ENCODE peak calls at places on chromosomes 12 and 14, in ten cellular contexts. G is putamen; M is activated CD4-positive, alpha-beta T cell treated with anti-CD3 and anti-CD28 coated beads, Interleukin-2, amount 50 U/mL, for 1 hour; D is G401; E is T-helper 17 cell; N is heart left ventricle; C is T-helper 2 cell treated with Interferon-gamma antibody and Interleukin-4, amounts not matched to agents 5 μg/mL and 100 μg/mL, for 36 hours; I is cardiac septum; V is stimulated activated CD4-positive, alpha-beta T cell treated with anti-CD3 and anti-CD28 coated beads, Interleukin-2, amount 100 ng/mL, for 48 hours; Y is brain microvascular endothelial cell. O is an unnamed sample.
A peak's percentile ranks its signal among the peaks of the same experiment; 100 is the strongest.

GRCh38 chr12:29229937-29230336 is 80.9 kb downstream of the FAR2 start:
- DNase-seq in G (no peak), D (no peak), Y (no peak), N (no peak), M (no peak), E (no peak), I (no peak), C (no peak), V (no peak), O (no peak)

GRCh38 chr12:53602176-53602942 is 23.8 kb downstream of the ATF7 start:
- DNase-seq in D (peak; percentile 63), Y (no peak), E (no peak), I (no peak), N (no peak), G (no peak), M (no peak), C (no peak), V (no peak), O (no peak)

GRCh38 chr14:59688224-59689170 is 111.9 kb upstream of the CCDC175 start:
- DNase-seq in N (no peak), G (no peak), D (peak; percentile 72), M (no peak), Y (peak; percentile 70), E (no peak), C (peak; percentile 8), V (peak; percentile 4), I (no peak), O (peak; percentile 78)

GRCh38 chr12:88266851-88267360 is 124.8 kb downstream of the TMTC3 start:
- DNase-seq in D (no peak), I (no peak), Y (no peak), M (no peak), E (no peak), N (no peak), G (no peak), C (no peak), V (no peak), O (no peak)

GRCh38 chr12:55899035-55899434 is 28.7 kb downstream of the PYM1 start:
- DNase-seq in E (no peak), G (peak; percentile 8), V (peak; percentile 11), C (peak; percentile 27), M (no peak), D (no peak), I (no peak), N (no peak), Y (peak; percentile 54), O (no peak)

GRCh38 chr12:108634225-108634795 is 616 bp upstream of the SELPLG start:
- DNase-seq in V (no peak), N (no peak), C (peak; percentile 59), I (peak; percentile 92), G (no peak), Y (no peak), E (peak; percentile 20), M (no peak), D (no peak), O (no peak)

GRCh38 chr14:23481362-23481970 is 12.0 kb downstream of the NGDN start:
- DNase-seq in G (no peak), D (no peak), E (no peak), C (no peak), I (no peak), M (no peak), V (no peak), N (no peak), Y (no peak), O (no peak)

GRCh38 chr12:64840949-64841717 is 16.7 kb downstream of the TBC1D30 start:
- DNase-seq in C (no peak), D (no peak), G (no peak), N (no peak), V (no peak), I (no peak), E (no peak), Y (no peak), M (no peak), O (no peak)

GRCh38 chr12:71594214-71594948 is 69.3 kb downstream of the ZFC3H1 start:
- DNase-seq in G (no peak), D (no peak), M (no peak), V (no peak), E (no peak), C (no peak), Y (peak; percentile 29), N (no peak), I (no peak), O (peak; percentile 36)

GRCh38 chr14:57833304-57833703 is 32.6 kb downstream of the SLC35F4 start:
- DNase-seq in G (no peak), C (no peak), M (no peak), V (no peak), I (no peak), N (no peak), Y (peak; percentile 90), D (peak; percentile 82), E (no peak), O (no peak)